ENCODE peak calls at places on chromosomes 13 and 19, in six cellular contexts. G, O, C, T, A and Z are unnamed samples.

GRCh38 chr13:100461309-100462035 is 127.1 kb downstream of the GGACT start:
- DNase-seq in O (no peak), T (peak), G (no peak), C (no peak), A (no peak), Z (no peak)

GRCh38 chr19:48044561-48044960 is 682 bp upstream of the CABP5 start:
- DNase-seq in G (no peak), O (no peak), C (no peak), T (no peak), A (no peak), Z (no peak)

GRCh38 chr19:12778020-12778904 is 2.9 kb upstream of the HOOK2 start:
- DNase-seq in O (peak), G (peak), T (peak), C (peak), A (peak), Z (no peak)

GRCh38 chr13:33132644-33133440 is 116.6 kb downstream of the KL start:
- DNase-seq in G (no peak), O (no peak), A (no peak), C (peak), T (no peak), Z (no peak)

GRCh38 chr19:10083911-10084310 is 2.2 kb upstream of the SHFL start:
- DNase-seq in A (no peak), G (no peak), O (no peak), C (no peak), T (no peak), Z (no peak)

GRCh38 chr13:27997904-27998522 is 9.5 kb upstream of the URAD start:
- DNase-seq in A (no peak), C (peak), G (peak), O (no peak), T (peak), Z (no peak)

GRCh38 chr13:84802073-84802472 is 919.8 kb upstream of the SLITRK1 start:
- DNase-seq in G (no peak), A (no peak), O (no peak), T (no peak), C (no peak), Z (no peak)

GRCh38 chr19:522726-523125 is 8.8 kb upstream of the CDC34 start:
- DNase-seq in T (no peak), O (no peak), G (no peak), A (no peak), C (no peak), Z (no peak)

GRCh38 chr19:30881986-30882385 is 467.2 kb downstream of the TSHZ3 start:
- DNase-seq in T (no peak), C (no peak), O (no peak), G (no peak), A (no peak), Z (no peak)

GRCh38 chr13:105464249-105464648 is 1071.2 kb downstream of the EFNB2 start:
- DNase-seq in A (no peak), G (no peak), C (peak), T (peak), O (peak), Z (peak)
- H3K27ac ChIP-seq in A (no peak), G (no peak), C (no peak), T (no peak), O (no peak), Z (peak)

GRCh38 chr13:87080100-87080779 is 590.9 kb upstream of the SLITRK5 start:
- DNase-seq in T (no peak), A (no peak), O (no peak), C (no peak), G (no peak), Z (no peak)

GRCh38 chr13:87084192-87084591 is 587.0 kb upstream of the SLITRK5 start:
- DNase-seq in T (peak), A (no peak), O (no peak), G (no peak), C (no peak), Z (no peak)

GRCh38 chr13:87078947-87079795 is 592.0 kb upstream of the SLITRK5 start:
- DNase-seq in A (no peak), C (no peak), T (no peak), G (no peak), O (no peak), Z (no peak)
- H3K27ac ChIP-seq in A (no peak), C (no peak), T (no peak), G (no peak), O (no peak), Z (no peak)

DNA sequence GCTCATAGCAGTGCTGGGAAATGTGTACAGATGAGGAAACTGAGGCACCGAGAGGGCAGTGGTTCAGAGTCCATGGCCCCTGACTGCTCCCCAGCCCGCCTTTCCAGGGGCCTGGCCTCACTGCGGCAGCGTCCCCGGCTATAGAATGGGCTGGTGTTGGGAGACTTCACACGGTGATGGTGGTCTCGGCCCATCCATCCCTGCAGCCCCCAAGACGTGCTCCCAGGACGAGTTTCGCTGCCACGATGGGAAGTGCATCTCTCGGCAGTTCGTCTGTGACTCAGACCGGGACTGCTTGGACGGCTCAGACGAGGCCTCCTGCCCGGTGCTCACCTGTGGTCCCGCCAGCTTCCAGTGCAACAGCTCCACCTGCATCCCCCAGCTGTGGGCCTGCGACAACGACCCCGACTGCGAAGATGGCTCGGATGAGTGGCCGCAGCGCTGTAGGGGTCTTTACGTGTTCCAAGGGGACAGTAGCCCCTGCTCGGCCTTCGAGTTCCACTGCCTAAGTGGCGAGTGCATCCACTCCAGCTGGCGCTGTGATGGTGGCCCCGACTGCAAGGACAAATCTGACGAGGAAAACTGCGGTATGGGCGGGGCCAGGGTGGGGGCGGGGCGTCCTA is 15.9 kb downstream of the LDLR start:
- DNase-seq in O (no peak), G (no peak), T (no peak), A (no peak), C (no peak), Z (no peak)
- H3K27ac ChIP-seq in O (no peak), G (no peak), T (no peak), A (no peak), C (no peak), Z (no peak)

DNA sequence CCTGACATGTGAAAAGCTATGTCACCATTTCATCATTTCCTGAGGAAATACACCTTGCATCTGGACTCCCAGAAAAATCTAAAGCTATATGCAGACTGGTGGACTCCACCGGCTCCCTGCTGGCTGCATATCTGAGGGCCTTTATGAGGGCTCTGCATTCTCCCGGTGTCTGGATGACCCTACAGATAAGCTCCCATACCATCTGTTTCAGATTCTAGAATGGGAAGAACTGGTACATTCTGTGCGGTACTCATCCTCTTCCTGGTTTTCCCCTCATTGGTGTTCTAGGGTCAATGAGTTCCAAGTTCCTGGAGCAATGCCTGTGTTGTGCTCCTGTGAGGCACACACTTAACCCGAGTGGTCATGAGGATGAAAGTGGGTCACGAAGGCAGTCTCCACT is 60.4 kb downstream of the COL4A1 start:
- DNase-seq in A (no peak), G (no peak), O (no peak), T (no peak), C (no peak), Z (no peak)
- H3K27ac ChIP-seq in A (peak), G (peak), O (no peak), T (no peak), C (peak), Z (no peak)

GRCh38 chr19:38100589-38100988 is 123.4 kb downstream of the DPF1 start:
- DNase-seq in O (no peak), T (no peak), C (no peak), A (no peak), G (no peak), Z (no peak)

GRCh38 chr19:38093587-38093986 is 130.4 kb downstream of the DPF1 start:
- DNase-seq in G (no peak), C (no peak), T (no peak), A (no peak), O (no peak), Z (no peak)

GRCh38 chr19:38099966-38100365 is 124.1 kb downstream of the DPF1 start:
- DNase-seq in G (no peak), C (no peak), O (no peak), T (no peak), A (no peak), Z (no peak)

GRCh38 chr19:38093154-38093553 is 130.9 kb downstream of the DPF1 start:
- DNase-seq in G (no peak), A (no peak), T (no peak), O (no peak), C (no peak), Z (no peak)

GRCh38 chr19:38095411-38096308 is 128.4 kb downstream of the DPF1 start:
- DNase-seq in G (peak), C (peak), A (peak), O (no peak), T (peak), Z (peak)
- H3K27ac ChIP-seq in G (peak), C (peak), A (no peak), O (no peak), T (no peak), Z (peak)

GRCh38 chr19:17470204-17470841 is at the start of gene SLC27A1:
- DNase-seq in C (peak), O (peak), T (peak), A (peak), G (peak), Z (peak)

GRCh38 chr19:17467471-17468301 is 2.6 kb upstream of the SLC27A1 start:
- DNase-seq in O (no peak), T (no peak), G (no peak), C (no peak), A (no peak), Z (no peak)

GRCh38 chr19:17469371-17470203 is 737 bp upstream of the SLC27A1 start:
- DNase-seq in T (peak), C (peak), G (peak), O (peak), A (peak), Z (peak)

GRCh38 chr19:17468302-17469091 is 1.8 kb upstream of the SLC27A1 start:
- DNase-seq in A (peak), C (peak), O (no peak), T (no peak), G (no peak), Z (no peak)

DNA sequence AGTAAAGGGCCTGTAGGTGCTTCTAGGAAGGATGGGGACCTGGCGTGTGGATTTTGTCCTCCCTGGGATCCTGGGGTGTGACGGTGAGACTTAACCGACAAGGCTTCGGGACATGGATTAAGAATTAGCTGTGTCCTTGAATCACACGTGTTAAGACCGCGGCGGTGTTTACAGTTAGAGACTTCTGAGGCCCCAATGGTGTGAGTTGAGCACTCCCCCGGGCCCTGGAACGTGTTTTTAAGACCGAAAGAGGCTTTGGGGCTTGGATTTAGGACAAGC is 1.3 kb upstream of the SLC27A1 start:
- DNase-seq in A (no peak), C (no peak), G (no peak), T (no peak), O (no peak), Z (no peak)
- H3K27ac ChIP-seq in A (peak), C (no peak), G (peak), T (no peak), O (peak), Z (peak)

GRCh38 chr19:13877303-13877702 is 369 bp downstream of the NANOS3 start:
- DNase-seq in T (no peak), O (no peak), C (no peak), G (no peak), A (no peak), Z (no peak)
- H3K27ac ChIP-seq in T (no peak), O (no peak), C (no peak), G (no peak), A (no peak), Z (no peak)